ENCODE peak calls at places on chromosomes 2 and 18, in four cellular contexts. J, F, M and Y are unnamed samples.
A peak's percentile ranks its signal among the peaks of the same experiment; 100 is the strongest.

GRCh38 chr2:69718338-69718965 is 23.5 kb upstream of the ANXA4 start:
- DNase-seq in J (no peak), F (no peak), M (no peak), Y (no peak)

GRCh38 chr2:41595235-41595634 is 452.6 kb upstream of the PKDCC start:
- DNase-seq in J (no peak), F (no peak), M (peak; percentile 31), Y (no peak)

GRCh38 chr2:170711774-170712652 is 3.1 kb upstream of the SP5 start:
- DNase-seq in J (no peak), F (no peak), M (no peak), Y (no peak)

GRCh38 chr2:68387408-68388350 is 22.6 kb downstream of the PLEK start:
- DNase-seq in J (no peak), F (no peak), M (no peak), Y (no peak)

GRCh38 chr2:117470311-117471095 is 344.0 kb upstream of the DDX18 start:
- DNase-seq in J (no peak), F (peak; percentile 22), M (no peak), Y (peak; percentile 25)

GRCh38 chr2:98295721-98296414 is 50.4 kb upstream of the CNGA3 start:
- DNase-seq in J (no peak), F (no peak), M (no peak), Y (no peak)

GRCh38 chr2:140526575-140526974 is 1604.2 kb downstream of the LRP1B start:
- DNase-seq in J (no peak), F (no peak), M (no peak), Y (no peak)

GRCh38 chr2:232887171-232887850 is 17.2 kb downstream of the SNORC start:
- DNase-seq in J (peak; percentile 6), F (no peak), M (no peak), Y (no peak)

GRCh38 chr2:82968381-82968780 is 1490.7 kb downstream of the SUCLG1 start:
- DNase-seq in J (no peak), F (no peak), M (peak; percentile 31), Y (no peak)

GRCh38 chr2:168336786-168337388 is 89.5 kb upstream of the STK39 start:
- DNase-seq in J (peak; percentile 27), F (peak; percentile 79), M (no peak), Y (no peak)

GRCh38 chr2:177427316-177427715 is 34.7 kb downstream of the AGPS start:
- DNase-seq in J (no peak), F (no peak), M (no peak), Y (no peak)

GRCh38 chr2:191230174-191230573 is 15.0 kb upstream of the MYO1B start:
- DNase-seq in J (no peak), F (no peak), M (peak; percentile 73), Y (no peak)

GRCh38 chr18:22507055-22507454 is 89.3 kb upstream of the CTAGE1 start:
- DNase-seq in J (no peak), F (no peak), M (no peak), Y (no peak)

GRCh38 chr2:108640731-108641130 is 78.6 kb upstream of the RANBP2 start:
- DNase-seq in J (no peak), F (no peak), M (peak; percentile 92), Y (peak; percentile 27)

GRCh38 chr2:221641181-221641871 is 69.2 kb upstream of the EPHA4 start:
- DNase-seq in J (no peak), F (no peak), M (no peak), Y (no peak)

GRCh38 chr2:174603280-174603679 is 5.7 kb upstream of the WIPF1 start:
- DNase-seq in J (peak; percentile 35), F (peak; percentile 31), M (peak; percentile 74), Y (peak; percentile 29)

GRCh38 chr2:237772513-237772912 is 26.1 kb upstream of the RBM44 start:
- DNase-seq in J (no peak), F (no peak), M (no peak), Y (no peak)

GRCh38 chr2:203897544-203897943 is 30.0 kb downstream of the CTLA4 start:
- DNase-seq in J (no peak), F (no peak), M (no peak), Y (no peak)

GRCh38 chr2:15201009-15201408 is 360.1 kb downstream of the NBAS start:
- DNase-seq in J (no peak), F (no peak), M (no peak), Y (no peak)

GRCh38 chr2:64654993-64655666 is 1.4 kb upstream of the SERTAD2 start:
- DNase-seq in J (no peak), F (no peak), M (no peak), Y (no peak)

GRCh38 chr2:229800997-229801754 is 86.8 kb upstream of the DNER start:
- DNase-seq in J (no peak), F (peak; percentile 47), M (peak; percentile 71), Y (no peak)

GRCh38 chr2:38619458-38620164 is 16.9 kb upstream of the HNRNPLL start:
- DNase-seq in J (no peak), F (no peak), M (peak; percentile 49), Y (no peak)

GRCh38 chr2:105380432-105381118 is 18.3 kb downstream of the FHL2 start:
- DNase-seq in J (no peak), F (no peak), M (no peak), Y (no peak)

GRCh38 chr2:42813773-42814172 is 21.4 kb upstream of the HAAO start:
- DNase-seq in J (no peak), F (no peak), M (no peak), Y (no peak)
- H3K27ac ChIP-seq in J (no peak overlapping the region), F (no peak overlapping the region), M (no peak overlapping the region), Y (no peak overlapping the region)

GRCh38 chr2:6909431-6910385 is 7.5 kb upstream of the RNF144A start:
- DNase-seq in J (no peak), F (no peak), M (no peak), Y (no peak)
- H3K27ac ChIP-seq in J (no peak overlapping the region), F (no peak overlapping the region), M (no peak overlapping the region), Y (no peak overlapping the region)

GRCh38 chr2:238864207-238865014 is 16.5 kb downstream of the TWIST2 start:
- DNase-seq in J (peak; percentile 81), F (peak; percentile 52), M (peak; percentile 99), Y (no peak)
- H3K27ac ChIP-seq in J (peak overlapping the region; percentile 91), F (no peak overlapping the region), M (peak overlapping the region; percentile 76), Y (no peak overlapping the region)

GRCh38 chr18:26546170-26546874 is 2.0 kb downstream of the KCTD1 start:
- DNase-seq in J (no peak), F (no peak), M (peak; percentile 52), Y (no peak)

GRCh38 chr18:26548144-26549102 is at the start of gene KCTD1:
- DNase-seq in J (peak; percentile 65), F (peak; percentile 82), M (peak; percentile 88), Y (peak; percentile 79)

GRCh38 chr18:26547302-26548143 is 830 bp downstream of the KCTD1 start:
- DNase-seq in J (peak; percentile 73), F (peak; percentile 70), M (peak; percentile 84), Y (peak; percentile 36)

GRCh38 chr18:26545737-26546136 is 2.6 kb downstream of the KCTD1 start:
- DNase-seq in J (no peak), F (no peak), M (no peak), Y (no peak)

DNA sequence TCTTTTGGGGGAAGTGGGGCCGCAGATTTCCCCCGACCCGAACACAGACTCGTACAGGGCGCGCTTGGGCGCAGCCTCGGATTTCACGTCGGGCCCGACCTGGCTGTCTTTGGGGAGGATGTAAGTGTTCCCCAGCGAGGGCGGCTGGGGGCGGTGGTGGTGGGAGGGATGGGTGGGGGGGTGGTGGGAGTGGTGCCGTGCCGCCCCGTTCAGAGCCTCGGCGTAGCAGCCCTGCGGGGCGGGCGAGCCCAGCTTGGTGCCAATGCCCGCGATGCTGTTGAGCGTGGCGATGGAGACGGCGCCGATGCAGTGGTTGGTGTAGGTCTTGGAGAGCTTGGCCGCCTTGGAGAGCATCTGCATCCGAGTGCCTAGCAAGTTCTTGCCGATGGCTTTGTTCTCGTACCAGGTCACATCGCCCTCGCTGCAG is 1.5 kb downstream of the KCTD1 start:
- DNase-seq in J (no peak), F (peak; percentile 22), M (no peak), Y (no peak)
- H3K27ac ChIP-seq in J (peak overlapping the region; percentile 97), F (no peak overlapping the region), M (no peak overlapping the region), Y (peak overlapping the region; percentile 82)

GRCh38 chr18:37709740-37710139 is 144.1 kb upstream of the CELF4 start:
- DNase-seq in J (no peak), F (no peak), M (no peak), Y (no peak)
- H3K27ac ChIP-seq in J (no peak overlapping the region), F (no peak overlapping the region), M (no peak overlapping the region), Y (no peak overlapping the region)

GRCh38 chr2:217832987-217833386 is 169.8 kb downstream of the TNS1 start:
- DNase-seq in J (no peak), F (no peak), M (no peak), Y (no peak)

GRCh38 chr2:217830061-217830460 is 172.7 kb downstream of the TNS1 start:
- DNase-seq in J (no peak), F (no peak), M (no peak), Y (no peak)

GRCh38 chr2:217832115-217832514 is 170.7 kb downstream of the TNS1 start:
- DNase-seq in J (no peak), F (no peak), M (no peak), Y (no peak)

GRCh38 chr2:217830807-217831206 is 172.0 kb downstream of the TNS1 start:
- DNase-seq in J (no peak), F (no peak), M (no peak), Y (no peak)

GRCh38 chr2:217831306-217831705 is 171.5 kb downstream of the TNS1 start:
- DNase-seq in J (no peak), F (no peak), M (no peak), Y (no peak)
- H3K27ac ChIP-seq in J (peak overlapping the region; percentile 65), F (no peak overlapping the region), M (no peak overlapping the region), Y (no peak overlapping the region)

GRCh38 chr18:9868857-9869712 is 16.7 kb upstream of the TXNDC2 start:
- DNase-seq in J (no peak), F (no peak), M (no peak), Y (no peak)
- H3K27ac ChIP-seq in J (no peak overlapping the region), F (no peak overlapping the region), M (peak overlapping the region; percentile 73), Y (no peak overlapping the region)

GRCh38 chr2:27730980-27731691 is 40.4 kb upstream of the MRPL33 start:
- DNase-seq in J (no peak), F (no peak), M (no peak), Y (no peak)
- H3K27ac ChIP-seq in J (peak overlapping the region; percentile 27), F (no peak overlapping the region), M (no peak overlapping the region), Y (no peak overlapping the region)